ENCODE peak calls at places on chromosomes 2 and 18, in six cellular contexts. One of them, this sample, is unnamed.

GRCh38 chr2:43424262-43425207 is 171.3 kb downstream of the THADA start:
- DNase-seq in EL: no peak
- DNase-seq in HTR-8/SVneo: no peak
- DNase-seq in AG10803: peak; percentile 80
- DNase-seq in dermis microvascular lymphatic vessel endothelial cell: no peak
- DNase-seq in HEK293T: no peak
- DNase-seq in this sample: peak; percentile 30

GRCh38 chr2:135703300-135703699 is 38.4 kb upstream of the UBXN4 start:
- DNase-seq in dermis microvascular lymphatic vessel endothelial cell: no peak
- DNase-seq in HEK293T: no peak
- DNase-seq in HTR-8/SVneo: no peak
- DNase-seq in EL: no peak
- DNase-seq in AG10803: no peak
- DNase-seq in this sample: no peak

GRCh38 chr2:239298126-239298804 is 102.6 kb downstream of the HDAC4 start:
- DNase-seq in dermis microvascular lymphatic vessel endothelial cell: no peak
- DNase-seq in AG10803: no peak
- DNase-seq in HEK293T: no peak
- DNase-seq in EL: no peak
- DNase-seq in HTR-8/SVneo: no peak
- DNase-seq in this sample: peak; percentile 90

GRCh38 chr18:68445668-68446426 is 269.1 kb downstream of the TMX3 start:
- DNase-seq in AG10803: no peak
- DNase-seq in EL: no peak
- DNase-seq in HEK293T: no peak
- DNase-seq in dermis microvascular lymphatic vessel endothelial cell: no peak
- DNase-seq in HTR-8/SVneo: no peak
- DNase-seq in this sample: no peak

GRCh38 chr2:20623741-20624155 is 27.1 kb downstream of the HS1BP3 start:
- DNase-seq in AG10803: no peak
- DNase-seq in dermis microvascular lymphatic vessel endothelial cell: no peak
- DNase-seq in HTR-8/SVneo: no peak
- DNase-seq in EL: no peak
- DNase-seq in HEK293T: no peak
- DNase-seq in this sample: no peak

GRCh38 chr2:149187061-149187460 is 143.3 kb upstream of the LYPD6 start:
- DNase-seq in AG10803: no peak
- DNase-seq in dermis microvascular lymphatic vessel endothelial cell: no peak
- DNase-seq in HTR-8/SVneo: no peak
- DNase-seq in HEK293T: no peak
- DNase-seq in EL: no peak
- DNase-seq in this sample: no peak

GRCh38 chr2:81650048-81650971 is 1345.8 kb upstream of the LRRTM1 start:
- DNase-seq in dermis microvascular lymphatic vessel endothelial cell: no peak
- DNase-seq in AG10803: no peak
- DNase-seq in EL: no peak
- DNase-seq in HTR-8/SVneo: no peak
- DNase-seq in HEK293T: no peak
- DNase-seq in this sample: no peak

GRCh38 chr2:70084973-70085710 is 2.1 kb upstream of the PCBP1 start:
- DNase-seq in EL: no peak
- DNase-seq in HTR-8/SVneo: no peak
- DNase-seq in dermis microvascular lymphatic vessel endothelial cell: no peak
- DNase-seq in AG10803: no peak
- DNase-seq in HEK293T: no peak
- DNase-seq in this sample: peak; percentile 79

GRCh38 chr2:181063696-181064095 is 83.3 kb downstream of the UBE2E3 start:
- DNase-seq in EL: no peak
- DNase-seq in dermis microvascular lymphatic vessel endothelial cell: no peak
- DNase-seq in HEK293T: no peak
- DNase-seq in HTR-8/SVneo: no peak
- DNase-seq in AG10803: no peak
- DNase-seq in this sample: no peak

GRCh38 chr2:38483773-38484501 is 106.9 kb upstream of the ATL2 start:
- DNase-seq in EL: no peak
- DNase-seq in dermis microvascular lymphatic vessel endothelial cell: no peak
- DNase-seq in HEK293T: no peak
- DNase-seq in AG10803: no peak
- DNase-seq in HTR-8/SVneo: no peak
- DNase-seq in this sample: no peak

GRCh38 chr2:203740741-203741363 is 34.4 kb downstream of the CD28 start:
- DNase-seq in AG10803: peak; percentile 68
- DNase-seq in HTR-8/SVneo: peak; percentile 15
- DNase-seq in dermis microvascular lymphatic vessel endothelial cell: no peak
- DNase-seq in HEK293T: no peak
- DNase-seq in EL: peak; percentile 70
- DNase-seq in this sample: peak; percentile 65

GRCh38 chr2:127226520-127227263 is 6.6 kb upstream of the CYP27C1 start:
- DNase-seq in dermis microvascular lymphatic vessel endothelial cell: no peak
- DNase-seq in HEK293T: no peak
- DNase-seq in AG10803: peak; percentile 72
- DNase-seq in HTR-8/SVneo: peak; percentile 71
- DNase-seq in EL: peak; percentile 91
- DNase-seq in this sample: peak; percentile 87

GRCh38 chr2:19900536-19901200 is 1.1 kb downstream of the TTC32 start:
- DNase-seq in EL: peak; percentile 23
- DNase-seq in AG10803: peak; percentile 23
- DNase-seq in HEK293T: no peak
- DNase-seq in dermis microvascular lymphatic vessel endothelial cell: no peak
- DNase-seq in HTR-8/SVneo: no peak
- DNase-seq in this sample: peak; percentile 40